ENCODE peak calls at places on chromosomes 2 and 18, in eight cellular contexts. One of them, this sample, is unnamed. For H3K4me1, the result is how much of the 10 kb centered on the place peaks cover.

GRCh38 chr2:97651114-97651513 is 5.3 kb downstream of the COX5B start:
- DNase-seq in IMR-90: no peak
- DNase-seq in left ventricle myocardium inferior: no peak
- DNase-seq in lung: no peak
- DNase-seq in hepatocyte: no peak
- DNase-seq in GM23338: no peak
- DNase-seq in body of pancreas: no peak
- DNase-seq in heart left ventricle: no peak
- DNase-seq in this sample: peak

GRCh38 chr2:234556848-234557573 is 60.1 kb upstream of the ARL4C start:
- DNase-seq in hepatocyte: peak
- DNase-seq in IMR-90: peak
- DNase-seq in heart left ventricle: no peak
- DNase-seq in left ventricle myocardium inferior: no peak
- DNase-seq in lung: no peak
- DNase-seq in GM23338: no peak
- DNase-seq in body of pancreas: no peak
- DNase-seq in this sample: no peak

GRCh38 chr2:46967990-46968647 is 52.5 kb upstream of the MCFD2 start:
- DNase-seq in heart left ventricle: no peak
- DNase-seq in left ventricle myocardium inferior: peak
- DNase-seq in IMR-90: peak
- DNase-seq in body of pancreas: peak
- DNase-seq in hepatocyte: peak
- DNase-seq in lung: peak
- DNase-seq in GM23338: no peak
- DNase-seq in this sample: peak

GRCh38 chr18:9321017-9321452 is 13.5 kb upstream of the TWSG1 start:
- DNase-seq in heart left ventricle: no peak
- DNase-seq in IMR-90: peak
- DNase-seq in hepatocyte: no peak
- DNase-seq in GM23338: no peak
- DNase-seq in lung: no peak
- DNase-seq in left ventricle myocardium inferior: no peak
- DNase-seq in body of pancreas: no peak
- DNase-seq in this sample: no peak

GRCh38 chr2:220533485-220533884 is 906.1 kb downstream of the SLC4A3 start:
- DNase-seq in left ventricle myocardium inferior: no peak
- DNase-seq in heart left ventricle: no peak
- DNase-seq in IMR-90: peak
- DNase-seq in hepatocyte: peak
- DNase-seq in lung: no peak
- DNase-seq in body of pancreas: no peak
- DNase-seq in GM23338: peak
- DNase-seq in this sample: no peak

GRCh38 chr2:3251974-3252373 is 125.6 kb downstream of the EIPR1 start:
- DNase-seq in lung: no peak
- DNase-seq in body of pancreas: no peak
- DNase-seq in left ventricle myocardium inferior: no peak
- DNase-seq in GM23338: no peak
- DNase-seq in heart left ventricle: no peak
- DNase-seq in hepatocyte: peak
- DNase-seq in IMR-90: peak
- DNase-seq in this sample: no peak

GRCh38 chr2:204900487-204900886 is 355.2 kb downstream of the PARD3B start:
- DNase-seq in GM23338: no peak
- DNase-seq in hepatocyte: peak
- DNase-seq in heart left ventricle: no peak
- DNase-seq in body of pancreas: no peak
- DNase-seq in lung: no peak
- DNase-seq in left ventricle myocardium inferior: no peak
- DNase-seq in IMR-90: no peak
- DNase-seq in this sample: no peak

GRCh38 chr2:14189929-14190328 is 442.6 kb upstream of the LRATD1 start:
- DNase-seq in body of pancreas: no peak
- DNase-seq in hepatocyte: no peak
- DNase-seq in heart left ventricle: no peak
- DNase-seq in left ventricle myocardium inferior: no peak
- DNase-seq in IMR-90: peak
- DNase-seq in GM23338: no peak
- DNase-seq in lung: no peak
- DNase-seq in this sample: no peak

GRCh38 chr2:59176737-59177136 is 935.6 kb upstream of the FANCL start:
- DNase-seq in body of pancreas: no peak
- DNase-seq in left ventricle myocardium inferior: no peak
- DNase-seq in IMR-90: no peak
- DNase-seq in hepatocyte: no peak
- DNase-seq in GM23338: peak
- DNase-seq in lung: no peak
- DNase-seq in heart left ventricle: no peak
- DNase-seq in this sample: no peak

GRCh38 chr2:231308631-231309414 is 86.7 kb upstream of the B3GNT7 start:
- DNase-seq in GM23338: no peak
- DNase-seq in IMR-90: peak
- DNase-seq in hepatocyte: peak
- DNase-seq in heart left ventricle: no peak
- DNase-seq in left ventricle myocardium inferior: no peak
- DNase-seq in lung: no peak
- DNase-seq in body of pancreas: no peak
- DNase-seq in this sample: no peak

GRCh38 chr2:2512931-2513330 is 181.9 kb upstream of the MYT1L start:
- DNase-seq in lung: no peak
- DNase-seq in hepatocyte: no peak
- DNase-seq in left ventricle myocardium inferior: no peak
- DNase-seq in GM23338: no peak
- DNase-seq in IMR-90: no peak
- DNase-seq in body of pancreas: no peak
- DNase-seq in heart left ventricle: no peak
- DNase-seq in this sample: no peak

GRCh38 chr2:176280156-176280555 is 10.9 kb downstream of the MTX2 start:
- DNase-seq in hepatocyte: no peak
- DNase-seq in left ventricle myocardium inferior: no peak
- DNase-seq in body of pancreas: no peak
- DNase-seq in GM23338: no peak
- DNase-seq in lung: no peak
- DNase-seq in heart left ventricle: no peak
- DNase-seq in IMR-90: no peak
- DNase-seq in this sample: no peak

GRCh38 chr2:3738454-3738853 is 35.1 kb downstream of the DCDC2C start:
- DNase-seq in hepatocyte: peak
- DNase-seq in body of pancreas: no peak
- DNase-seq in left ventricle myocardium inferior: no peak
- DNase-seq in GM23338: peak
- DNase-seq in IMR-90: peak
- DNase-seq in lung: no peak
- DNase-seq in heart left ventricle: no peak
- DNase-seq in this sample: no peak

GRCh38 chr2:6948081-6949008 is 31.1 kb downstream of the RNF144A start:
- DNase-seq in heart left ventricle: no peak
- DNase-seq in hepatocyte: no peak
- DNase-seq in GM23338: no peak
- DNase-seq in left ventricle myocardium inferior: no peak
- DNase-seq in body of pancreas: no peak
- DNase-seq in IMR-90: no peak
- DNase-seq in lung: peak
- DNase-seq in this sample: no peak

GRCh38 chr2:53768233-53768542 is 584 bp downstream of the CHAC2 start:
- DNase-seq in hepatocyte: peak
- DNase-seq in left ventricle myocardium inferior: no peak
- DNase-seq in lung: no peak
- DNase-seq in GM23338: peak
- DNase-seq in heart left ventricle: no peak
- DNase-seq in body of pancreas: no peak
- DNase-seq in IMR-90: no peak
- DNase-seq in this sample: peak

GRCh38 chr2:159044804-159045286 is 76.4 kb downstream of the TANC1 start:
- DNase-seq in left ventricle myocardium inferior: no peak
- DNase-seq in body of pancreas: no peak
- DNase-seq in IMR-90: no peak
- DNase-seq in hepatocyte: no peak
- DNase-seq in GM23338: peak
- DNase-seq in heart left ventricle: no peak
- DNase-seq in lung: peak
- DNase-seq in this sample: peak

GRCh38 chr2:67169417-67170140 is 227.6 kb upstream of the ETAA1 start:
- DNase-seq in heart left ventricle: no peak
- DNase-seq in body of pancreas: no peak
- DNase-seq in left ventricle myocardium inferior: no peak
- DNase-seq in IMR-90: peak
- DNase-seq in GM23338: no peak
- DNase-seq in hepatocyte: no peak
- DNase-seq in lung: no peak
- DNase-seq in this sample: no peak

GRCh38 chr2:143205106-143205764 is 76.0 kb downstream of the ARHGAP15 start:
- DNase-seq in lung: no peak
- DNase-seq in IMR-90: peak
- DNase-seq in body of pancreas: no peak
- DNase-seq in heart left ventricle: no peak
- DNase-seq in left ventricle myocardium inferior: no peak
- DNase-seq in hepatocyte: peak
- DNase-seq in GM23338: peak
- DNase-seq in this sample: no peak

GRCh38 chr2:112001136-112001764 is 53.8 kb upstream of the TMEM87B start:
- DNase-seq in hepatocyte: no peak
- DNase-seq in left ventricle myocardium inferior: no peak
- DNase-seq in heart left ventricle: no peak
- DNase-seq in IMR-90: no peak
- DNase-seq in lung: no peak
- DNase-seq in body of pancreas: no peak
- DNase-seq in GM23338: no peak
- DNase-seq in this sample: no peak

GRCh38 chr18:59229681-59230443 is 9.9 kb downstream of the GRP start:
- DNase-seq in GM23338: no peak
- DNase-seq in body of pancreas: no peak
- DNase-seq in IMR-90: no peak
- DNase-seq in hepatocyte: no peak
- DNase-seq in heart left ventricle: no peak
- DNase-seq in lung: no peak
- DNase-seq in left ventricle myocardium inferior: no peak
- DNase-seq in this sample: no peak

GRCh38 chr2:130825231-130825971 is 11.3 kb upstream of the ARHGEF4 start:
- DNase-seq in left ventricle myocardium inferior: no peak
- DNase-seq in GM23338: no peak
- DNase-seq in hepatocyte: no peak
- DNase-seq in lung: no peak
- DNase-seq in IMR-90: no peak
- DNase-seq in heart left ventricle: no peak
- DNase-seq in body of pancreas: no peak
- DNase-seq in this sample: no peak

DNA sequence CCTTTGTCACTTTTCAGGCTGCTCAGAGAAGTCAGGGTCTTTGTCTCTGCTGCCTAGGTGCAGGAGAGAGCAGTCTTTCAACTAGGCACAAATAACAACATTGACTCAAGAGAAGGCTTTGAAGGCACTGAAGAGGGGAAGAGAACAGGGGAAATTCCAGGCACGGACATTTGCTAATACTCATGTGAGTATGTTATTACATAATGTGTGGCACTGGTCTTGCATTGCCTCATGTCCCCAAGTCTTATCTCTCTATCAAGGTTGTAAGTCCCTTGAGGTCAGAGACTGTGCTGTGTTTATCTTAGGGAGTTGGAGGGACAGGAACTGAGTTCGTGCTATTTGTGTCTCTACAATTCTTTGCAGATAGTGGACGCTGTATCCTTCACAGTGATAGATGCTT is 96.3 kb upstream of the CXCR4 start:
- DNase-seq in body of pancreas: no peak
- DNase-seq in lung: no peak
- DNase-seq in hepatocyte: peak
- DNase-seq in left ventricle myocardium inferior: no peak
- DNase-seq in heart left ventricle: no peak
- DNase-seq in IMR-90: no peak
- DNase-seq in GM23338: no peak
- DNase-seq in this sample: no peak
- TF ChIP-seq CTCF in body of pancreas: no peak
- TF ChIP-seq CTCF in lung: no peak
- TF ChIP-seq CTCF in hepatocyte: no peak
- TF ChIP-seq CTCF in left ventricle myocardium inferior: no peak
- TF ChIP-seq CTCF in heart left ventricle: no peak
- TF ChIP-seq CTCF in IMR-90: no peak
- TF ChIP-seq CTCF in GM23338: no peak
- TF ChIP-seq CTCF in this sample: no peak

GRCh38 chr2:38147333-38148121 is 71.6 kb upstream of the CYP1B1 start:
- DNase-seq in body of pancreas: no peak
- DNase-seq in heart left ventricle: no peak
- DNase-seq in IMR-90: peak
- DNase-seq in left ventricle myocardium inferior: no peak
- DNase-seq in hepatocyte: no peak
- DNase-seq in lung: no peak
- DNase-seq in GM23338: no peak
- DNase-seq in this sample: no peak

GRCh38 chr2:38146302-38146916 is 70.5 kb upstream of the CYP1B1 start:
- DNase-seq in GM23338: no peak
- DNase-seq in left ventricle myocardium inferior: peak
- DNase-seq in hepatocyte: peak
- DNase-seq in heart left ventricle: peak
- DNase-seq in IMR-90: peak
- DNase-seq in body of pancreas: no peak
- DNase-seq in lung: no peak
- DNase-seq in this sample: peak

GRCh38 chr2:38148501-38148900 is 72.5 kb upstream of the CYP1B1 start:
- DNase-seq in body of pancreas: peak
- DNase-seq in lung: peak
- DNase-seq in IMR-90: peak
- DNase-seq in hepatocyte: peak
- DNase-seq in heart left ventricle: no peak
- DNase-seq in left ventricle myocardium inferior: no peak
- DNase-seq in GM23338: no peak
- DNase-seq in this sample: peak

GRCh38 chr2:38145226-38145625 is 69.3 kb upstream of the CYP1B1 start:
- DNase-seq in heart left ventricle: no peak
- DNase-seq in GM23338: no peak
- DNase-seq in IMR-90: no peak
- DNase-seq in body of pancreas: no peak
- DNase-seq in left ventricle myocardium inferior: no peak
- DNase-seq in hepatocyte: no peak
- DNase-seq in lung: no peak
- DNase-seq in this sample: no peak

GRCh38 chr2:38146917-38147307 is 71.0 kb upstream of the CYP1B1 start:
- DNase-seq in lung: peak
- DNase-seq in heart left ventricle: peak
- DNase-seq in IMR-90: peak
- DNase-seq in GM23338: peak
- DNase-seq in body of pancreas: peak
- DNase-seq in hepatocyte: peak
- DNase-seq in left ventricle myocardium inferior: no peak
- DNase-seq in this sample: peak
- H3K4me1 ChIP-seq in lung: under half
- H3K4me1 ChIP-seq in heart left ventricle: under half
- H3K4me1 ChIP-seq in IMR-90: under half
- H3K4me1 ChIP-seq in GM23338: under half
- H3K4me1 ChIP-seq in body of pancreas: under half
- H3K4me1 ChIP-seq in hepatocyte: under half
- H3K4me1 ChIP-seq in left ventricle myocardium inferior: under half
- H3K4me1 ChIP-seq in this sample: under half

GRCh38 chr2:69997296-69998184 is 36.1 kb upstream of the ASPRV1 start:
- DNase-seq in lung: no peak
- DNase-seq in left ventricle myocardium inferior: no peak
- DNase-seq in IMR-90: peak
- DNase-seq in GM23338: peak
- DNase-seq in hepatocyte: peak
- DNase-seq in body of pancreas: no peak
- DNase-seq in heart left ventricle: no peak
- DNase-seq in this sample: no peak
- TF ChIP-seq CTCF in lung: no peak
- TF ChIP-seq CTCF in left ventricle myocardium inferior: no peak
- TF ChIP-seq CTCF in IMR-90: no peak
- TF ChIP-seq CTCF in GM23338: no peak
- TF ChIP-seq CTCF in hepatocyte: no peak
- TF ChIP-seq CTCF in body of pancreas: no peak
- TF ChIP-seq CTCF in heart left ventricle: no peak
- TF ChIP-seq CTCF in this sample: no peak

GRCh38 chr2:26764906-26765305 is 822 bp downstream of the SLC35F6 start:
- DNase-seq in GM23338: no peak
- DNase-seq in heart left ventricle: no peak
- DNase-seq in IMR-90: no peak
- DNase-seq in hepatocyte: no peak
- DNase-seq in lung: no peak
- DNase-seq in body of pancreas: no peak
- DNase-seq in left ventricle myocardium inferior: no peak
- DNase-seq in this sample: no peak
- H3K4me1 ChIP-seq in GM23338: under half
- H3K4me1 ChIP-seq in heart left ventricle: under half
- H3K4me1 ChIP-seq in IMR-90: under half
- H3K4me1 ChIP-seq in hepatocyte: under half
- H3K4me1 ChIP-seq in lung: under half
- H3K4me1 ChIP-seq in body of pancreas: under half
- H3K4me1 ChIP-seq in left ventricle myocardium inferior: half or more
- H3K4me1 ChIP-seq in this sample: half or more

This sample was measured in thyroid gland.